ENCODE peak calls at places on chromosomes 13 and 19, in six cellular contexts. One of them, this sample, is unnamed.

GRCh38 chr19:45016388-45017314 is 15.4 kb downstream of the RELB start:
- DNase-seq in NCI-H2081: peak
- DNase-seq in MCF 10A: peak
- DNase-seq in neural progenitor cell: peak
- DNase-seq in stimulated activated CD8-positive, alpha-beta memory T cell treated with anti-CD3 and anti-CD28 coated beads, Interleukin-4, amount 100 ng/mL, for 24 hours: peak
- DNase-seq in T-helper 1 cell: peak
- DNase-seq in this sample: peak

GRCh38 chr13:90750957-90751356 is 596.5 kb upstream of the MIR17HG start:
- DNase-seq in NCI-H2081: no peak
- DNase-seq in MCF 10A: no peak
- DNase-seq in neural progenitor cell: no peak
- DNase-seq in stimulated activated CD8-positive, alpha-beta memory T cell treated with anti-CD3 and anti-CD28 coated beads, Interleukin-4, amount 100 ng/mL, for 24 hours: no peak
- DNase-seq in T-helper 1 cell: no peak
- DNase-seq in this sample: no peak

GRCh38 chr19:15251749-15252397 is 19.6 kb upstream of the EPHX3 start:
- DNase-seq in NCI-H2081: no peak
- DNase-seq in MCF 10A: peak
- DNase-seq in neural progenitor cell: peak
- DNase-seq in stimulated activated CD8-positive, alpha-beta memory T cell treated with anti-CD3 and anti-CD28 coated beads, Interleukin-4, amount 100 ng/mL, for 24 hours: no peak
- DNase-seq in T-helper 1 cell: no peak
- DNase-seq in this sample: peak

GRCh38 chr13:113644800-113645199 is 13.2 kb downstream of the ATP4B start:
- DNase-seq in NCI-H2081: no peak
- DNase-seq in MCF 10A: no peak
- DNase-seq in neural progenitor cell: no peak
- DNase-seq in stimulated activated CD8-positive, alpha-beta memory T cell treated with anti-CD3 and anti-CD28 coated beads, Interleukin-4, amount 100 ng/mL, for 24 hours: no peak
- DNase-seq in T-helper 1 cell: no peak
- DNase-seq in this sample: no peak

GRCh38 chr19:2344381-2344870 is 15.6 kb upstream of the TMPRSS9 start:
- DNase-seq in NCI-H2081: no peak
- DNase-seq in MCF 10A: no peak
- DNase-seq in neural progenitor cell: no peak
- DNase-seq in stimulated activated CD8-positive, alpha-beta memory T cell treated with anti-CD3 and anti-CD28 coated beads, Interleukin-4, amount 100 ng/mL, for 24 hours: no peak
- DNase-seq in T-helper 1 cell: no peak
- DNase-seq in this sample: no peak

GRCh38 chr13:46675016-46675415 is 121.9 kb downstream of the ESD start:
- DNase-seq in NCI-H2081: peak
- DNase-seq in MCF 10A: no peak
- DNase-seq in neural progenitor cell: no peak
- DNase-seq in stimulated activated CD8-positive, alpha-beta memory T cell treated with anti-CD3 and anti-CD28 coated beads, Interleukin-4, amount 100 ng/mL, for 24 hours: no peak
- DNase-seq in T-helper 1 cell: no peak
- DNase-seq in this sample: no peak

GRCh38 chr19:47507924-47508553 is 6.8 kb downstream of the NAPA start:
- DNase-seq in NCI-H2081: no peak
- DNase-seq in MCF 10A: no peak
- DNase-seq in neural progenitor cell: peak
- DNase-seq in stimulated activated CD8-positive, alpha-beta memory T cell treated with anti-CD3 and anti-CD28 coated beads, Interleukin-4, amount 100 ng/mL, for 24 hours: no peak
- DNase-seq in T-helper 1 cell: no peak
- DNase-seq in this sample: no peak

GRCh38 chr13:46354143-46355087 is 32.6 kb downstream of the RUBCNL start:
- DNase-seq in NCI-H2081: no peak
- DNase-seq in MCF 10A: peak
- DNase-seq in neural progenitor cell: no peak
- DNase-seq in stimulated activated CD8-positive, alpha-beta memory T cell treated with anti-CD3 and anti-CD28 coated beads, Interleukin-4, amount 100 ng/mL, for 24 hours: no peak
- DNase-seq in T-helper 1 cell: no peak
- DNase-seq in this sample: peak

GRCh38 chr19:41696402-41697197 is 8.5 kb upstream of the CEACAM7 start:
- DNase-seq in NCI-H2081: no peak
- DNase-seq in MCF 10A: peak
- DNase-seq in neural progenitor cell: no peak
- DNase-seq in stimulated activated CD8-positive, alpha-beta memory T cell treated with anti-CD3 and anti-CD28 coated beads, Interleukin-4, amount 100 ng/mL, for 24 hours: no peak
- DNase-seq in T-helper 1 cell: no peak
- DNase-seq in this sample: no peak

GRCh38 chr13:98798849-98799645 is 46.6 kb upstream of the SLC15A1 start:
- DNase-seq in NCI-H2081: no peak
- DNase-seq in MCF 10A: peak
- DNase-seq in neural progenitor cell: no peak
- DNase-seq in stimulated activated CD8-positive, alpha-beta memory T cell treated with anti-CD3 and anti-CD28 coated beads, Interleukin-4, amount 100 ng/mL, for 24 hours: no peak
- DNase-seq in T-helper 1 cell: no peak
- DNase-seq in this sample: no peak

GRCh38 chr19:4338441-4339350 is at the start of gene STAP2:
- DNase-seq in NCI-H2081: no peak
- DNase-seq in MCF 10A: peak
- DNase-seq in neural progenitor cell: peak
- DNase-seq in stimulated activated CD8-positive, alpha-beta memory T cell treated with anti-CD3 and anti-CD28 coated beads, Interleukin-4, amount 100 ng/mL, for 24 hours: peak
- DNase-seq in T-helper 1 cell: no peak
- DNase-seq in this sample: peak

GRCh38 chr19:41039806-41040205 is 48.4 kb upstream of the CYP2A13 start:
- DNase-seq in NCI-H2081: no peak
- DNase-seq in MCF 10A: no peak
- DNase-seq in neural progenitor cell: no peak
- DNase-seq in stimulated activated CD8-positive, alpha-beta memory T cell treated with anti-CD3 and anti-CD28 coated beads, Interleukin-4, amount 100 ng/mL, for 24 hours: no peak
- DNase-seq in T-helper 1 cell: no peak
- DNase-seq in this sample: no peak

This sample was measured in SK-MEL-5.